ENCODE peak calls at places on chromosome 10, in eight cellular contexts. One of them, this sample, is unnamed.

GRCh38 chr10:30821994-30822692 is 192.6 kb upstream of the LYZL2 start:
- DNase-seq in CD4-positive, alpha-beta T cell: no peak
- DNase-seq in nephron progenitor cell: no peak
- DNase-seq in cardiac muscle cell: no peak
- DNase-seq in Calu3: no peak
- DNase-seq in thoracic aorta: no peak
- DNase-seq in HL-60: no peak
- DNase-seq in psoas muscle: no peak
- DNase-seq in this sample: no peak

GRCh38 chr10:76150139-76150885 is 718.9 kb downstream of the LRMDA start:
- DNase-seq in CD4-positive, alpha-beta T cell: no peak
- DNase-seq in nephron progenitor cell: peak; percentile 14
- DNase-seq in cardiac muscle cell: peak; percentile 38
- DNase-seq in Calu3: no peak
- DNase-seq in thoracic aorta: no peak
- DNase-seq in HL-60: no peak
- DNase-seq in psoas muscle: no peak
- DNase-seq in this sample: no peak

GRCh38 chr10:8951440-8952089 is 897.1 kb downstream of the GATA3 start:
- DNase-seq in CD4-positive, alpha-beta T cell: no peak
- DNase-seq in nephron progenitor cell: no peak
- DNase-seq in cardiac muscle cell: no peak
- DNase-seq in Calu3: no peak
- DNase-seq in thoracic aorta: no peak
- DNase-seq in HL-60: no peak
- DNase-seq in psoas muscle: no peak
- DNase-seq in this sample: no peak

GRCh38 chr10:13703101-13703818 is 116.5 kb downstream of the PRPF18 start:
- DNase-seq in CD4-positive, alpha-beta T cell: no peak
- DNase-seq in nephron progenitor cell: no peak
- DNase-seq in cardiac muscle cell: no peak
- DNase-seq in Calu3: no peak
- DNase-seq in thoracic aorta: no peak
- DNase-seq in HL-60: no peak
- DNase-seq in psoas muscle: no peak
- DNase-seq in this sample: no peak

GRCh38 chr10:61897671-61898434 is 3.6 kb upstream of the ARID5B start:
- DNase-seq in CD4-positive, alpha-beta T cell: peak; percentile 12
- DNase-seq in nephron progenitor cell: peak; percentile 24
- DNase-seq in cardiac muscle cell: peak; percentile 49
- DNase-seq in Calu3: peak; percentile 43
- DNase-seq in thoracic aorta: no peak
- DNase-seq in HL-60: no peak
- DNase-seq in psoas muscle: no peak
- DNase-seq in this sample: peak; percentile 31

GRCh38 chr10:50396491-50397311 is 145.4 kb upstream of the ASAH2 start:
- DNase-seq in CD4-positive, alpha-beta T cell: no peak
- DNase-seq in nephron progenitor cell: no peak
- DNase-seq in cardiac muscle cell: no peak
- DNase-seq in Calu3: no peak
- DNase-seq in thoracic aorta: no peak
- DNase-seq in HL-60: no peak
- DNase-seq in psoas muscle: no peak
- DNase-seq in this sample: no peak

GRCh38 chr10:131975003-131975402 is 6.7 kb downstream of the BNIP3 start:
- DNase-seq in CD4-positive, alpha-beta T cell: no peak
- DNase-seq in nephron progenitor cell: no peak
- DNase-seq in cardiac muscle cell: no peak
- DNase-seq in Calu3: no peak
- DNase-seq in thoracic aorta: no peak
- DNase-seq in HL-60: no peak
- DNase-seq in psoas muscle: no peak
- DNase-seq in this sample: no peak

GRCh38 chr10:98467506-98468318 is 21.0 kb upstream of the HPS1 start:
- DNase-seq in CD4-positive, alpha-beta T cell: peak; percentile 40
- DNase-seq in nephron progenitor cell: peak; percentile 64
- DNase-seq in cardiac muscle cell: peak; percentile 91
- DNase-seq in Calu3: peak; percentile 67
- DNase-seq in thoracic aorta: no peak
- DNase-seq in HL-60: peak; percentile 77
- DNase-seq in psoas muscle: peak; percentile 60
- DNase-seq in this sample: peak; percentile 45

GRCh38 chr10:62261666-62262065 is 7.0 kb downstream of the RTKN2 start:
- DNase-seq in CD4-positive, alpha-beta T cell: no peak
- DNase-seq in nephron progenitor cell: no peak
- DNase-seq in cardiac muscle cell: no peak
- DNase-seq in Calu3: no peak
- DNase-seq in thoracic aorta: no peak
- DNase-seq in HL-60: no peak
- DNase-seq in psoas muscle: no peak
- DNase-seq in this sample: no peak

GRCh38 chr10:77867124-77867715 is 59.3 kb downstream of the DLG5 start:
- DNase-seq in CD4-positive, alpha-beta T cell: no peak
- DNase-seq in nephron progenitor cell: no peak
- DNase-seq in cardiac muscle cell: no peak
- DNase-seq in Calu3: no peak
- DNase-seq in thoracic aorta: no peak
- DNase-seq in HL-60: no peak
- DNase-seq in psoas muscle: no peak
- DNase-seq in this sample: no peak

GRCh38 chr10:74194545-74194944 is 43.5 kb downstream of the ADK start:
- DNase-seq in CD4-positive, alpha-beta T cell: no peak
- DNase-seq in nephron progenitor cell: no peak
- DNase-seq in cardiac muscle cell: no peak
- DNase-seq in Calu3: no peak
- DNase-seq in thoracic aorta: no peak
- DNase-seq in HL-60: no peak
- DNase-seq in psoas muscle: no peak
- DNase-seq in this sample: no peak

GRCh38 chr10:119761106-119761505 is 35.3 kb downstream of the INPP5F start:
- DNase-seq in CD4-positive, alpha-beta T cell: no peak
- DNase-seq in nephron progenitor cell: no peak
- DNase-seq in cardiac muscle cell: no peak
- DNase-seq in Calu3: no peak
- DNase-seq in thoracic aorta: no peak
- DNase-seq in HL-60: no peak
- DNase-seq in psoas muscle: no peak
- DNase-seq in this sample: no peak

GRCh38 chr10:126686271-126686670 is 15.8 kb upstream of the C10orf90 start:
- DNase-seq in CD4-positive, alpha-beta T cell: no peak
- DNase-seq in nephron progenitor cell: no peak
- DNase-seq in cardiac muscle cell: no peak
- DNase-seq in Calu3: no peak
- DNase-seq in thoracic aorta: no peak
- DNase-seq in HL-60: no peak
- DNase-seq in psoas muscle: no peak
- DNase-seq in this sample: no peak

GRCh38 chr10:119103687-119104652 is at the start of gene DENND10:
- DNase-seq in CD4-positive, alpha-beta T cell: peak; percentile 51
- DNase-seq in nephron progenitor cell: peak; percentile 85
- DNase-seq in cardiac muscle cell: peak; percentile 91
- DNase-seq in Calu3: peak; percentile 66
- DNase-seq in thoracic aorta: peak; percentile 49
- DNase-seq in HL-60: peak; percentile 66
- DNase-seq in psoas muscle: peak; percentile 82
- DNase-seq in this sample: peak; percentile 84

GRCh38 chr10:132698761-132699391 is 87.1 kb downstream of the NKX6-2 start:
- DNase-seq in CD4-positive, alpha-beta T cell: no peak
- DNase-seq in nephron progenitor cell: no peak
- DNase-seq in cardiac muscle cell: no peak
- DNase-seq in Calu3: no peak
- DNase-seq in thoracic aorta: no peak
- DNase-seq in HL-60: no peak
- DNase-seq in psoas muscle: no peak
- DNase-seq in this sample: no peak

GRCh38 chr10:76632158-76633051 is 1005.2 kb downstream of the KCNMA1 start:
- DNase-seq in CD4-positive, alpha-beta T cell: no peak
- DNase-seq in nephron progenitor cell: peak; percentile 16
- DNase-seq in cardiac muscle cell: peak; percentile 49
- DNase-seq in Calu3: no peak
- DNase-seq in thoracic aorta: no peak
- DNase-seq in HL-60: no peak
- DNase-seq in psoas muscle: no peak
- DNase-seq in this sample: no peak

GRCh38 chr10:6607187-6607586 is 27.1 kb upstream of the PRKCQ start:
- DNase-seq in CD4-positive, alpha-beta T cell: peak; percentile 67
- DNase-seq in nephron progenitor cell: no peak
- DNase-seq in cardiac muscle cell: no peak
- DNase-seq in Calu3: no peak
- DNase-seq in thoracic aorta: no peak
- DNase-seq in HL-60: no peak
- DNase-seq in psoas muscle: no peak
- DNase-seq in this sample: no peak

GRCh38 chr10:70508912-70509366 is 30.4 kb downstream of the PALD1 start:
- DNase-seq in CD4-positive, alpha-beta T cell: no peak
- DNase-seq in nephron progenitor cell: no peak
- DNase-seq in cardiac muscle cell: peak; percentile 53
- DNase-seq in Calu3: no peak
- DNase-seq in thoracic aorta: no peak
- DNase-seq in HL-60: no peak
- DNase-seq in psoas muscle: peak; percentile 60
- DNase-seq in this sample: no peak

GRCh38 chr10:62651341-62651740 is 153.2 kb upstream of the ADO start:
- DNase-seq in CD4-positive, alpha-beta T cell: no peak
- DNase-seq in nephron progenitor cell: no peak
- DNase-seq in cardiac muscle cell: no peak
- DNase-seq in Calu3: no peak
- DNase-seq in thoracic aorta: no peak
- DNase-seq in HL-60: no peak
- DNase-seq in psoas muscle: no peak
- DNase-seq in this sample: no peak

DNA sequence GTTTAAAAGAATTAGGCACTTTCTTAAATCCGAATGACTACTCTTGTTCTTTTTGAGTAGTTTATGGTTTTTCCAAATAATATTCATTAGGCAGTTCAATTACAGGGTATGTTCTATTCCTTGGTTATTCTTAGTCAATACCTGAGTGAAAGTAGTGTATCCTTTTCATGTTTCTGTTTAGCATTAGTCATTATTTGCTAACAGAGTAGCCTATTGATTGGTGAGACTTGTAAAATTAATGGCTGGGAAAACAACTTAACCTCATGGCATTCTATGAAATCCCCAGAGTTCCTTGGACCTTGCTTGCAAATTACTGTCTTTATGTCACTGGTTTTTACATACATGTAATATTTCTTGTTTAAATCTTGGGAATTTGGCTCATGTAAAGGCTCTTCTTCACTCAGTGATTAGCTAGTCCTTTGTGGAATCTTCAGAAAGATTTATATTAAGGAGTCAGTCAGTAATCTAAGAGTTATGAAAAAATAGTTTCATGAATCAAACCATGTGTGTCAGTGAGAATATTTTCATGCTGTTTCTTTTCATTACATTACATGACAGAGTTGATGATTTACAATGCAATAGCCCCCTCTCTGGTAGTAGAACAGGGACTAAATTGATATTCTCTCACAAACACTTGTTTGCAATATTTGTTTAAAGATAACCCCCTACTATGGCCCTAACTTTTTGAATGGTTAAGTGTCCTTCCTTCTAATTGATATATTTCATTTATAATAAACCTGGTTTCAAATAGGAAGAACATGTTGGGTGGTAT is 81.5 kb upstream of the LRRTM3 start:
- DNase-seq in CD4-positive, alpha-beta T cell: no peak
- DNase-seq in nephron progenitor cell: no peak
- DNase-seq in cardiac muscle cell: no peak
- DNase-seq in Calu3: no peak
- DNase-seq in thoracic aorta: no peak
- DNase-seq in HL-60: no peak
- DNase-seq in psoas muscle: no peak
- DNase-seq in this sample: no peak
- TF ChIP-seq CTCF in CD4-positive, alpha-beta T cell: no peak
- TF ChIP-seq CTCF in nephron progenitor cell: no peak
- TF ChIP-seq CTCF in cardiac muscle cell: no peak
- TF ChIP-seq CTCF in Calu3: no peak
- TF ChIP-seq CTCF in thoracic aorta: no peak
- TF ChIP-seq CTCF in HL-60: no peak
- TF ChIP-seq CTCF in psoas muscle: no peak
- TF ChIP-seq CTCF in this sample: no peak

DNA sequence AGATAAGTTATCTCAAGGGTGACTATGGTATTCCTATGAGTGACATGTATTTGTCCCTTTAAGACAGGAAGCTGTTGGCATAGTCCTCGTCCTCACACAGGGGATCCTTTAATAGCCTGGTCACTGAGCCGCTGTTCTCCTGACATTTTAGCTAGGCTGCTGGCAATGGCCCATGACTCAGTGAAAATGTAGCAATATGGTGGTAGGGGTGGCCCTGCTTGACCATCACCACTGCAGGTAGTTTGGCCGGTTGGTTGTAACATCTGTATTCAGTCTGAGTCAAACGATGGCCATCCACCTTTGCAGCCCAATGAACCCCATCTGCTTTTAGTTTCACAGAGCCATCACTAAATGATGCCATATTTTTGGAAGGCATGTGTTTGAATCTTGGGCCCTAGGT is 110.1 kb upstream of the RAB18 start:
- DNase-seq in CD4-positive, alpha-beta T cell: no peak
- DNase-seq in nephron progenitor cell: no peak
- DNase-seq in cardiac muscle cell: no peak
- DNase-seq in Calu3: no peak
- DNase-seq in thoracic aorta: no peak
- DNase-seq in HL-60: no peak
- DNase-seq in psoas muscle: no peak
- DNase-seq in this sample: no peak
- TF ChIP-seq CTCF in CD4-positive, alpha-beta T cell: no peak
- TF ChIP-seq CTCF in nephron progenitor cell: no peak
- TF ChIP-seq CTCF in cardiac muscle cell: no peak
- TF ChIP-seq CTCF in Calu3: no peak
- TF ChIP-seq CTCF in thoracic aorta: no peak
- TF ChIP-seq CTCF in HL-60: no peak
- TF ChIP-seq CTCF in psoas muscle: no peak
- TF ChIP-seq CTCF in this sample: no peak

DNA sequence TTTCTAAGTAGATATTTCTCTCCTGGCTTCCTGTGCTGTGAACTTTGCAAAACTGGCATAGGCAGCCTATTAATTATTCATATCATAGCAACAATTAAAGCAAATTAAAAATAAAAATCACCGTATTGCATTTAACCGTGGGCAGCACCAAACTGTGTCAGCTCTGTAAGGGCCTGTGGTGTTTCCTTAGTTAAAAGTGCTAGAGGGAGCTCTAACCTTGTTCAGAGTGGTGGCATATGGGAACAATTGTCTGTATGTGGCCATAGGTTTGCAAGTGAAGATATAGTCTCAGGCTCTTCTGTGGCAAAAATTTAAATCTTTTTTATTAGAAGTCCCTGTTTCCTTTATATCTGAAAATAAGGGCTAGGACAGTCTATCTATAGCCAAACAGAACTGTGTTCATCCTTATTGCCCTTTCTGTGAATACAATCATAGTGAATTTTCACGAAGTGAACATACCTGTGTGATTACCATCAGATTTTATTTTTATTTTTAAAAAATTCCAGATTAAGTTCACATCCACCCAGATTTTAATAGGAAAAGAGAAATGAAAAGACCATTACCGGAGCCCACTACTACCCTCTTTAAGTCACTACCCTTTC is 92.6 kb downstream of the POLL start:
- DNase-seq in CD4-positive, alpha-beta T cell: no peak
- DNase-seq in nephron progenitor cell: no peak
- DNase-seq in cardiac muscle cell: peak; percentile 23
- DNase-seq in Calu3: peak; percentile 1
- DNase-seq in thoracic aorta: no peak
- DNase-seq in HL-60: no peak
- DNase-seq in psoas muscle: no peak
- DNase-seq in this sample: peak; percentile 5
- TF ChIP-seq CTCF in CD4-positive, alpha-beta T cell: no peak
- TF ChIP-seq CTCF in nephron progenitor cell: no peak
- TF ChIP-seq CTCF in cardiac muscle cell: peak; percentile 34
- TF ChIP-seq CTCF in Calu3: no peak
- TF ChIP-seq CTCF in thoracic aorta: no peak
- TF ChIP-seq CTCF in HL-60: no peak
- TF ChIP-seq CTCF in psoas muscle: peak; percentile 20
- TF ChIP-seq CTCF in this sample: peak; percentile 71

GRCh38 chr10:124156524-124157225 is 63.3 kb upstream of the CHST15 start:
- DNase-seq in CD4-positive, alpha-beta T cell: no peak
- DNase-seq in nephron progenitor cell: peak; percentile 38
- DNase-seq in cardiac muscle cell: no peak
- DNase-seq in Calu3: peak; percentile 6
- DNase-seq in thoracic aorta: no peak
- DNase-seq in HL-60: no peak
- DNase-seq in psoas muscle: peak; percentile 36
- DNase-seq in this sample: no peak
- TF ChIP-seq CTCF in CD4-positive, alpha-beta T cell: no peak
- TF ChIP-seq CTCF in nephron progenitor cell: no peak
- TF ChIP-seq CTCF in cardiac muscle cell: no peak
- TF ChIP-seq CTCF in Calu3: no peak
- TF ChIP-seq CTCF in thoracic aorta: no peak
- TF ChIP-seq CTCF in HL-60: no peak
- TF ChIP-seq CTCF in psoas muscle: no peak
- TF ChIP-seq CTCF in this sample: no peak